ENCODE peak calls at places on chromosomes 7 and 10, in five cellular contexts. V is neuronal stem cell, I is H1, E is H9, J is mesenchymal stem cell. D is an unnamed sample. For H3K4me1, the result is how much of the 10 kb centered on the place peaks cover.

GRCh38 chr10:35462491-35462934 is 126.2 kb downstream of the CCNY start:
- DNase-seq in J (peak), E (no peak), I (no peak), V (peak), D (no peak)

GRCh38 chr7:151062399-151063211 is 3.2 kb downstream of the SLC4A2 start:
- DNase-seq in E (peak), I (peak), V (peak), J (peak), D (peak)

GRCh38 chr7:151806204-151806603 is 70.7 kb downstream of the PRKAG2 start:
- DNase-seq in E (no peak), I (no peak), J (no peak), V (no peak), D (peak)

GRCh38 chr10:51950371-51950995 is 251.1 kb upstream of the CSTF2T start:
- DNase-seq in E (no peak), J (no peak), V (no peak), I (no peak), D (no peak)

GRCh38 chr7:33748793-33749192 is 156.5 kb upstream of the BMPER start:
- DNase-seq in E (no peak), V (no peak), I (no peak), J (no peak), D (peak)

GRCh38 chr7:134669845-134670373 is 23.3 kb downstream of the BPGM start:
- DNase-seq in J (peak), I (no peak), E (no peak), V (no peak), D (no peak)

GRCh38 chr7:32516551-32517082 is 21.3 kb downstream of the AVL9 start:
- DNase-seq in V (no peak), E (no peak), J (no peak), I (no peak), D (no peak)

GRCh38 chr10:47278720-47279119 is 21.3 kb upstream of the GDF10 start:
- DNase-seq in I (no peak), E (no peak), J (no peak), V (no peak), D (no peak)

GRCh38 chr7:100562195-100563099 is 11.3 kb downstream of the SAP25 start:
- DNase-seq in J (no peak), I (no peak), E (no peak), V (no peak), D (no peak)

GRCh38 chr10:117783698-117784395 is 241.3 kb downstream of the EMX2 start:
- DNase-seq in V (no peak), I (no peak), E (no peak), J (no peak), D (no peak)

GRCh38 chr7:23093546-23093945 is 12.0 kb upstream of the KLHL7 start:
- DNase-seq in I (no peak), E (no peak), J (peak), V (no peak), D (no peak)

GRCh38 chr7:77888998-77889397 is 90.4 kb downstream of the PHTF2 start:
- DNase-seq in E (no peak), V (no peak), I (no peak), J (no peak), D (no peak)

GRCh38 chr10:97020452-97021400 is 165.0 kb downstream of the SLIT1 start:
- DNase-seq in I (no peak), V (peak), E (no peak), J (no peak), D (no peak)

GRCh38 chr10:104406715-104407517 is 53.3 kb downstream of the CFAP58 start:
- DNase-seq in V (no peak), E (no peak), J (peak), I (no peak), D (peak)

GRCh38 chr7:77933394-77933793 is 134.8 kb downstream of the PHTF2 start:
- DNase-seq in J (peak), E (no peak), V (no peak), I (no peak), D (no peak)

GRCh38 chr7:118311121-118311803 is 86.8 kb downstream of the ANKRD7 start:
- DNase-seq in V (no peak), I (no peak), J (peak), E (no peak), D (peak)

GRCh38 chr7:157519798-157520244 is 183.0 kb downstream of the DNAJB6 start:
- DNase-seq in J (no peak), E (no peak), I (no peak), V (no peak), D (no peak)
- H2BK12ac ChIP-seq in J (no peak), E (no peak), I (no peak), V (no peak), D (no peak)

GRCh38 chr10:72077275-72077990 is 10.9 kb downstream of the SPOCK2 start:
- DNase-seq in J (no peak), E (no peak), V (no peak), I (no peak), D (no peak)

GRCh38 chr10:72081210-72081609 is 7.1 kb downstream of the SPOCK2 start:
- DNase-seq in E (peak), V (no peak), I (no peak), J (no peak), D (no peak)

GRCh38 chr10:72081772-72082590 is 6.4 kb downstream of the SPOCK2 start:
- DNase-seq in E (no peak), V (no peak), J (no peak), I (no peak), D (peak)

GRCh38 chr10:72079356-72079755 is 9.0 kb downstream of the SPOCK2 start:
- DNase-seq in V (no peak), I (no peak), J (no peak), E (no peak), D (no peak)

GRCh38 chr10:72080042-72081035 is 8.0 kb downstream of the SPOCK2 start:
- DNase-seq in V (no peak), I (no peak), J (no peak), E (no peak), D (peak)
- H3K4me1 ChIP-seq in V (under half), I (under half), J (under half), E (under half), D (under half)

GRCh38 chr10:125419831-125420230 is 259.5 kb upstream of the CTBP2 start:
- DNase-seq in J (no peak), V (no peak), E (no peak), I (no peak), D (no peak)
- H2BK12ac ChIP-seq in J (no peak), V (no peak), E (no peak), I (no peak), D (no peak)

DNA sequence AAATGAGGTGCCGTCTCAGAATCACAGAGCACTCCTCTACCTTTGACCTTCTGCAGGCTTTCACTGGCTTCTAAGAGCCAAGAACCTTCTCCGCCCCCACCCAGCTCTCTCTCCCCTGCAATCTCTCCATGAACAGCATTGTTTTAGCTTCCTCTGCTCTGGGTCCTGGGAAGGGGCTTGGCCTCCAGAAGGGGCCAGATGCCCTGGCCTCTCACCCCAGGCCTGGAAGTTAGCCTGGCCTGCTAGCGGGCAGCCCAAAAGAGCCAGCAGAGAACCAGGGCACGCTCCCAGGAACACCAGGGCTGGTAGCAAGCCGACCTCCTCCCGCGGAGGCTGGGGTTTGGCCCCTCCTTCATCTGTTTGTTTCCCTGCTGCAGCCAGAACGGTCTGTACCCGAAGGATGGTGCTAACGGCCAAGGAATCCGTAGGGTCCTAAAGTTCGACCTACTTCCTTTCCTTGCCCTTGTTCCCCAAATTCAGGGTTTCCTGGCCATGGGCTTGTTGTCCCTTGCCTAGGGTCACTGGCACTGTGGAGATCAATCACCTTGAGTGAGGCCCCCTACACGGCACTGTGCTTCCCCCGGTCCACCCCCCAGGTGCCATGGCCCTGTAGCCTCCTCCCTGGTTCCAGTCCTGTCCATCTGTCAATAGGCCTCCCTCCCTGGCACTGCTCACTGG is 18.7 kb upstream of the DDIT4 start:
- DNase-seq in V (peak), I (no peak), E (peak), J (peak), D (no peak)
- H3K4me1 ChIP-seq in V (under half), I (under half), E (under half), J (under half), D (under half)

GRCh38 chr7:108156897-108157605 is 26.9 kb upstream of the LAMB4 start:
- DNase-seq in J (no peak), E (no peak), I (no peak), V (no peak), D (no peak)
- H2BK12ac ChIP-seq in J (no peak), E (no peak), I (no peak), V (no peak), D (no peak)

GRCh38 chr10:79434223-79434687 is 11.2 kb downstream of the ZCCHC24 start:
- DNase-seq in I (no peak), V (no peak), E (no peak), J (peak), D (no peak)

GRCh38 chr10:79435271-79436065 is 10.0 kb downstream of the ZCCHC24 start:
- DNase-seq in V (no peak), I (no peak), E (no peak), J (peak), D (no peak)

GRCh38 chr10:79434816-79435215 is 10.6 kb downstream of the ZCCHC24 start:
- DNase-seq in V (no peak), E (no peak), J (peak), I (no peak), D (no peak)

GRCh38 chr10:79431891-79432831 is 13.3 kb downstream of the ZCCHC24 start:
- DNase-seq in J (no peak), V (no peak), I (no peak), E (no peak), D (no peak)

GRCh38 chr10:79433324-79434222 is 11.9 kb downstream of the ZCCHC24 start:
- DNase-seq in E (no peak), I (no peak), V (no peak), J (no peak), D (no peak)
- H3K4me1 ChIP-seq in E (under half), I (under half), V (under half), J (half or more), D (under half)

DNA sequence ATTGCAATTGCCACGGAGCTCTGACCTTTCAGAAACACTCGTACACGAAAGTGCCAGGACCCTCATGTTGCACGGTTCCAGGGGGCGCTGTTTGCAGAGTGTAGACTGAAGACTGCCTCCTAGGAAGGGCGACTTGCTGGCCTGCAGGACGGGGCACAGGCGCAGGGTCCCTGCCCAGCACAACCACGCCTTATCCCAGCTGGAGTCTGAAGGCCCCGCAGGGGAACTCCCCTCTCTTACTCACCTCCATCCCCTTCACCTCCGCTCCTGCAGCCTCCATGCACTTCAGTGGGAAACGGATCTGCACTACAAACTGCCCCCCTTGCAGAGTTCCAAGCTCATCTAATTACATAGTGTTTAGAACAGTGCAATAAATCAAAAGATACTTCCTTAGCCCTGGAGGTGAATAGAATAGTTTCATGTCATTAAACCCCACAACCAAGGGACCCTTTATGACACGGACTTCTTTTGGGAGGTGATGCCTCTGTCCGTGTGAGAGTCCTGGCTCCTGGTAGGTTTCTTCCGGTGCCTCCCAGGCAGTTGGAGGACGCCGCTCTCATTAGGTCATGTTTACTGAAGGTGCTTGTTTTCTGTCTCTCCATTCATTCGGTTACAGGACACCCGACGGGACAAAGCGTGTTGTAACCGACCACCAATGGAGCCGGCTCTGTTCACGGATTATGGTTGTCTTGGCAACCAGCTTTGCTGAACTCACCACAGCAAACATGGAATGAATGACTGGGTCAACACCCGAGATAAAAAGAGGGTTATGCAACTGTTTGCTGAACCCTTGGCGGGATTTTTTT is 262.2 kb downstream of the BAMBI start:
- DNase-seq in V (peak), J (peak), I (peak), E (peak), D (peak)
- H2BK12ac ChIP-seq in V (no peak), J (no peak), I (no peak), E (no peak), D (no peak)